ENCODE peak calls at places on chromosomes 2 and 18, in seven cellular contexts. X is colonic mucosa; O is nephron progenitor cell; F is H9; D is effector memory CD4-positive, alpha-beta T cell; E is amniotic stem cell; Y is HuH-7. K is an unnamed sample.

GRCh38 chr18:45730832-45731545 is 7.0 kb downstream of the SLC14A1 start:
- DNase-seq in Y (no peak), D (no peak), F (no peak), X (no peak), E (peak), O (no peak), K (no peak)

GRCh38 chr2:67880291-67880761 is 182.5 kb downstream of the C1D start:
- DNase-seq in D (no peak), E (no peak), X (no peak), O (no peak), F (no peak), Y (no peak), K (no peak)

GRCh38 chr2:75071766-75072165 is 113.3 kb downstream of the POLE4 start:
- DNase-seq in Y (no peak), F (no peak), O (no peak), D (no peak), X (no peak), E (no peak), K (no peak)

GRCh38 chr18:79203017-79203605 is 133.9 kb downstream of the ATP9B start:
- DNase-seq in X (no peak), F (no peak), E (no peak), Y (no peak), O (no peak), D (no peak), K (no peak)

GRCh38 chr2:84857566-84857965 is 23.3 kb downstream of the TRABD2A start:
- DNase-seq in O (no peak), D (no peak), F (no peak), X (no peak), Y (no peak), E (no peak), K (no peak)

GRCh38 chr2:81194176-81194575 is 889.6 kb upstream of the LRRTM1 start:
- DNase-seq in D (no peak), X (no peak), O (no peak), E (no peak), Y (no peak), F (no peak), K (no peak)

GRCh38 chr2:143608758-143609157 is 479.5 kb downstream of the ARHGAP15 start:
- DNase-seq in E (no peak), O (no peak), X (no peak), D (no peak), F (no peak), Y (no peak), K (no peak)

GRCh38 chr2:224403657-224404056 is 1.8 kb upstream of the FAM124B start:
- DNase-seq in D (no peak), X (no peak), O (no peak), Y (no peak), E (no peak), F (no peak), K (no peak)

GRCh38 chr18:30359521-30359920 is 683.0 kb downstream of the DSC3 start:
- DNase-seq in F (no peak), Y (no peak), D (no peak), O (no peak), X (no peak), E (no peak), K (no peak)

GRCh38 chr2:67180841-67181240 is 216.3 kb upstream of the ETAA1 start:
- DNase-seq in X (no peak), O (no peak), F (no peak), E (no peak), Y (no peak), D (no peak), K (no peak)

GRCh38 chr2:106197878-106198277 is 3.8 kb upstream of the UXS1 start:
- DNase-seq in F (no peak), X (no peak), E (peak), O (no peak), Y (peak), D (no peak), K (no peak)

GRCh38 chr2:86518498-86518897 is 44.7 kb downstream of the CHMP3 start:
- DNase-seq in D (no peak), Y (no peak), E (no peak), O (no peak), F (no peak), X (no peak), K (peak)

GRCh38 chr2:238914648-238915015 is 66.7 kb downstream of the TWIST2 start:
- DNase-seq in D (no peak), Y (no peak), O (no peak), F (no peak), X (no peak), E (peak), K (no peak)

GRCh38 chr18:48924621-48925601 is 25.9 kb downstream of the SMAD7 start:
- DNase-seq in D (no peak), X (peak), O (no peak), Y (no peak), F (no peak), E (no peak), K (peak)

GRCh38 chr18:59488899-59489298 is 129.8 kb upstream of the LMAN1 start:
- DNase-seq in F (no peak), D (no peak), X (no peak), Y (no peak), E (no peak), O (no peak), K (no peak)

GRCh38 chr2:147399011-147399410 is 445.8 kb upstream of the ACVR2A start:
- DNase-seq in F (no peak), D (no peak), Y (no peak), E (no peak), O (no peak), X (no peak), K (no peak)

GRCh38 chr18:36692331-36692730 is 136.5 kb downstream of the TPGS2 start:
- DNase-seq in F (no peak), E (peak), O (no peak), Y (no peak), X (no peak), D (no peak), K (no peak)

GRCh38 chr2:74982581-74982980 is 24.1 kb downstream of the POLE4 start:
- DNase-seq in O (no peak), E (no peak), X (no peak), Y (no peak), F (no peak), D (no peak), K (peak)